ENCODE peak calls at places on chromosomes 5 and 9, in eight cellular contexts. Q is progenitor cell of endocrine pancreas, W is cardiac fibroblast, O is NAMALWA, G is nephron progenitor cell, Z is neuronal stem cell, L is NCI-H460, X is Ammon's horn. T is an unnamed sample.

GRCh38 chr9:121179930-121180681 is 21.6 kb downstream of the RAB14 start:
- DNase-seq in Q (no peak), W (no peak), O (no peak), G (no peak), Z (no peak), L (no peak), X (no peak), T (no peak)

GRCh38 chr5:132365213-132365612 is 4.3 kb upstream of the SLC22A5 start:
- DNase-seq in Q (no peak), W (peak), O (no peak), G (no peak), Z (no peak), L (peak), X (no peak), T (peak)

GRCh38 chr9:109351032-109351431 is 30.2 kb upstream of the EPB41L4B start:
- DNase-seq in Q (no peak), W (no peak), O (no peak), G (no peak), Z (no peak), L (no peak), X (no peak), T (peak)

GRCh38 chr9:123960366-123960765 is 30.4 kb upstream of the DENND1A start:
- DNase-seq in Q (no peak), W (no peak), O (peak), G (no peak), Z (no peak), L (no peak), X (no peak), T (peak)

GRCh38 chr9:87193925-87194380 is 246.6 kb upstream of the GAS1 start:
- DNase-seq in Q (no peak), W (peak), O (no peak), G (no peak), Z (no peak), L (no peak), X (no peak), T (no peak)

GRCh38 chr9:8558176-8558575 is 758.6 kb upstream of the DMAC1 start:
- DNase-seq in Q (no peak), W (peak), O (no peak), G (no peak), Z (no peak), L (peak), X (no peak), T (peak)

GRCh38 chr5:15711881-15712280 is 211.9 kb downstream of the FBXL7 start:
- DNase-seq in Q (no peak), W (no peak), O (no peak), G (no peak), Z (no peak), L (no peak), X (no peak), T (no peak)

GRCh38 chr5:72387985-72388384 is 67.8 kb downstream of the PTCD2 start:
- DNase-seq in Q (no peak), W (peak), O (no peak), G (no peak), Z (no peak), L (peak), X (no peak), T (peak)

GRCh38 chr9:111348821-111349271 is 18.8 kb upstream of the OR2K2 start:
- DNase-seq in Q (no peak), W (peak), O (no peak), G (no peak), Z (no peak), L (no peak), X (no peak), T (no peak)

GRCh38 chr9:114390952-114391351 is 3.2 kb upstream of the AKNA start:
- DNase-seq in Q (no peak), W (no peak), O (peak), G (no peak), Z (no peak), L (no peak), X (no peak), T (no peak)

GRCh38 chr9:98795970-98796363 is 388 bp downstream of the ANKS6 start:
- DNase-seq in Q (peak), W (no peak), O (peak), G (no peak), Z (no peak), L (no peak), X (no peak), T (no peak)

T was measured in mesendoderm.